ENCODE peak calls at places on chromosomes 11 and 22, in seven cellular contexts. H is kidney, R is substantia nigra, A is cardiac muscle cell, B is lower lobe of right lung, O is HCT116, L is AG04450. X is an unnamed sample.

GRCh38 chr11:19589567-19590260 is 122.9 kb upstream of the NAV2 start:
- DNase-seq in H (no peak), R (no peak), A (no peak), B (no peak), O (no peak), L (no peak), X (no peak)

GRCh38 chr11:11836676-11837231 is 5.0 kb upstream of the USP47 start:
- DNase-seq in H (no peak), R (no peak), A (no peak), B (no peak), O (no peak), L (no peak), X (no peak)

GRCh38 chr11:111379500-111380136 is 543 bp upstream of the POU2AF1 start:
- DNase-seq in H (no peak), R (no peak), A (no peak), B (no peak), O (no peak), L (no peak), X (no peak)

GRCh38 chr22:20656516-20656901 is 117.4 kb upstream of the SERPIND1 start:
- DNase-seq in H (no peak), R (no peak), A (no peak), B (no peak), O (no peak), L (no peak), X (no peak)

GRCh38 chr11:503179-503981 is 3.7 kb downstream of the RNH1 start:
- DNase-seq in H (no peak), R (peak), A (peak), B (peak), O (no peak), L (no peak), X (peak)

GRCh38 chr22:38799265-38800002 is 5.5 kb upstream of the DNAL4 start:
- DNase-seq in H (no peak), R (no peak), A (peak), B (no peak), O (no peak), L (no peak), X (no peak)

GRCh38 chr22:29947410-29948387 is 64.7 kb downstream of the MTMR3 start:
- DNase-seq in H (no peak), R (no peak), A (peak), B (no peak), O (no peak), L (no peak), X (no peak)

GRCh38 chr22:46094676-46095075 is 55.6 kb upstream of the PPARA start:
- DNase-seq in H (no peak), R (no peak), A (no peak), B (no peak), O (no peak), L (no peak), X (no peak)

GRCh38 chr11:876550-876949 is 33.9 kb downstream of the TSPAN4 start:
- DNase-seq in H (no peak), R (peak), A (no peak), B (no peak), O (no peak), L (no peak), X (peak)

GRCh38 chr11:128653828-128654231 is 40.0 kb upstream of the FLI1 start:
- DNase-seq in H (no peak), R (peak), A (peak), B (peak), O (no peak), L (no peak), X (no peak)

GRCh38 chr11:64088159-64089026 is 52.7 kb downstream of the FLRT1 start:
- DNase-seq in H (no peak), R (no peak), A (no peak), B (no peak), O (peak), L (no peak), X (no peak)

GRCh38 chr22:47092896-47093311 is 330.5 kb downstream of the TBC1D22A start:
- DNase-seq in H (no peak), R (no peak), A (peak), B (no peak), O (no peak), L (peak), X (no peak)

GRCh38 chr11:132187814-132188213 is 817.4 kb downstream of the NTM start:
- DNase-seq in H (no peak), R (no peak), A (peak), B (no peak), O (no peak), L (no peak), X (no peak)

GRCh38 chr11:2913776-2914474 is 15.3 kb downstream of the PHLDA2 start:
- DNase-seq in H (no peak), R (no peak), A (no peak), B (no peak), O (no peak), L (no peak), X (no peak)
- H3K27ac ChIP-seq in H (no peak), R (no peak), A (peak), B (no peak), O (peak), L (no peak), X (no peak)

GRCh38 chr11:9201372-9202162 is 63.6 kb downstream of the DENND5A start:
- DNase-seq in H (no peak), R (no peak), A (no peak), B (no peak), O (no peak), L (no peak), X (no peak)
- H3K27ac ChIP-seq in H (no peak), R (no peak), A (no peak), B (no peak), O (no peak), L (no peak), X (no peak)

GRCh38 chr11:2367266-2368160 is 9.6 kb upstream of the CD81 start:
- DNase-seq in H (peak), R (no peak), A (no peak), B (no peak), O (no peak), L (no peak), X (no peak)
- H3K27ac ChIP-seq in H (no peak), R (peak), A (no peak), B (no peak), O (no peak), L (no peak), X (no peak)

DNA sequence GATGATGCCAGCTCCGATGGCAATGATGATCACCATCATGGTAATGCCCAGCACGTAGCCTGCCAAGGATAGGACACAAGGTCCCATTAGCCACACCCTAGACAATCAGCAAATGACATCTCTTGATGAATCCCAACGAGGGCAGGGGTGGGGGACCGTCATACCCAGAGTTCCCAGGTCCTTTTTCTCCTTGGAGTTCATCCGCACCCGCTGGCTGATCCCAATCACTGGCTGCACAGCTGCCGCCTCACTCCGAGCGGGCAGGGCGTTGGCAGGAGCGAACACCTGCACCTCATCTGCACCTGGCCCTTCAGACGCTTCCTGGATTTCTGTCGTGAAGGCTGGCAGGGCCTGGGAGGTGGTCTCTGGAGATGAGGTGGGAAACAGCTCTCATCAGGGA is 3.0 kb downstream of the PIK3IP1 start:
- DNase-seq in H (no peak), R (no peak), A (no peak), B (no peak), O (no peak), L (no peak), X (peak)
- H3K27ac ChIP-seq in H (peak), R (peak), A (no peak), B (peak), O (no peak), L (no peak), X (peak)

DNA sequence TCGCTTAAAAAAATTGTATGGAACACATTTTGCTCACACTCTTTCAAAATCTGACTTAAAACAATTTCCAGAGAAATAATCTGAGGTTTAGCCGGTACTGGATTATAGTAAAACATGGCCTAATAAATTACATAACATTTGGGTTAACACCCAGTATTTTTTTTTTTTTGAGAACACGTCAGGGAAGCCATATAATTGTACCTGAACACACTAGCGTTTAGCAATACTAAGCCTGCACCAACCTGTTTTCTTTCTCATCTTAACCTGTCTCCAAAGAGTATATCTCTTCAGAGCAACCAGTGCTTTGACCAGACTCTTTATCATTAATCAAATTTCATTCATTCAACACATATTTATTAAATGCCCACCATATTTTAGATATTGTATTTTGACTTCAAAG is 2.0 kb upstream of the POGLUT3 start:
- DNase-seq in H (no peak), R (no peak), A (no peak), B (no peak), O (no peak), L (no peak), X (no peak)
- H3K27ac ChIP-seq in H (peak), R (no peak), A (peak), B (no peak), O (no peak), L (no peak), X (no peak)

GRCh38 chr22:27784099-27784446 is 17.5 kb downstream of the MN1 start:
- DNase-seq in H (no peak), R (no peak), A (no peak), B (no peak), O (no peak), L (no peak), X (no peak)
- H3K27ac ChIP-seq in H (no peak), R (peak), A (peak), B (peak), O (no peak), L (no peak), X (peak)